ENCODE peak calls at places on chromosomes 6 and 20, in ten cellular contexts. C, Z, V, K, F, Q, A, G, B and U are unnamed samples.

GRCh38 chr6:34916348-34916967 is 27.4 kb downstream of the ANKS1A start:
- DNase-seq in C (no peak), Z (no peak), V (no peak), K (no peak), F (no peak), Q (no peak), A (no peak), G (no peak), B (no peak), U (no peak)

GRCh38 chr6:46583081-46583480 is 69.5 kb downstream of the CYP39A1 start:
- DNase-seq in C (no peak), Z (no peak), V (no peak), K (no peak), F (no peak), Q (no peak), A (no peak), G (no peak), B (no peak), U (no peak)

GRCh38 chr20:37837934-37838333 is 65.0 kb upstream of the VSTM2L start:
- DNase-seq in C (no peak), Z (no peak), V (no peak), K (no peak), F (no peak), Q (no peak), A (no peak), G (no peak), B (no peak), U (no peak)

GRCh38 chr6:113856011-113856551 is 1.1 kb upstream of the MARCKS start:
- DNase-seq in C (no peak), Z (no peak), V (no peak), K (no peak), F (peak), Q (no peak), A (peak), G (peak), B (peak), U (peak)

GRCh38 chr6:166262738-166263515 is 45.3 kb downstream of the PRR18 start:
- DNase-seq in C (no peak), Z (no peak), V (no peak), K (no peak), F (no peak), Q (no peak), A (no peak), G (no peak), B (no peak), U (no peak)

GRCh38 chr6:5403619-5404018 is 142.3 kb downstream of the FARS2 start:
- DNase-seq in C (no peak), Z (no peak), V (no peak), K (no peak), F (no peak), Q (no peak), A (no peak), G (no peak), B (no peak), U (no peak)

GRCh38 chr6:147468634-147469033 is 39.9 kb upstream of the SAMD5 start:
- DNase-seq in C (no peak), Z (no peak), V (no peak), K (no peak), F (peak), Q (no peak), A (no peak), G (no peak), B (no peak), U (no peak)

GRCh38 chr20:31663838-31664695 is 26.4 kb downstream of the COX4I2 start:
- DNase-seq in C (no peak), Z (no peak), V (no peak), K (no peak), F (no peak), Q (peak), A (no peak), G (no peak), B (no peak), U (no peak)

GRCh38 chr20:36407196-36407733 is 101.1 kb downstream of the DLGAP4 start:
- DNase-seq in C (peak), Z (no peak), V (no peak), K (no peak), F (no peak), Q (no peak), A (no peak), G (no peak), B (peak), U (no peak)

GRCh38 chr6:46331461-46331860 is 159.8 kb downstream of the RCAN2 start:
- DNase-seq in C (no peak), Z (no peak), V (no peak), K (no peak), F (no peak), Q (no peak), A (no peak), G (no peak), B (no peak), U (no peak)